ENCODE peak calls at places on chromosomes 7 and 10, in seven cellular contexts. Y is heart right ventricle; H is neural progenitor cell; D is stimulated activated CD8-positive, alpha-beta memory T cell treated with anti-CD3 and anti-CD28 coated beads, Interleukin-15, amount 100 ng/mL, for 4 hours; E is germinal center; A is left colon; B is stimulated activated CD4-positive, alpha-beta T cell treated with anti-CD3 and anti-CD28 coated beads, Interleukin-1b, Interleukin-23, amount 100 ng/mL, for 4 hours. L is an unnamed sample.

GRCh38 chr10:49410365-49411074 is 14.6 kb upstream of the DRGX start:
- DNase-seq in H (no peak), Y (peak; percentile 39), D (no peak), E (no peak), A (no peak), B (no peak), L (no peak)

GRCh38 chr7:148941598-148942280 is 57.6 kb upstream of the EZH2 start:
- DNase-seq in E (peak; percentile 41), D (peak; percentile 28), Y (peak; percentile 37), B (peak; percentile 37), H (peak; percentile 79), A (peak; percentile 70), L (no peak)

GRCh38 chr7:2114052-2114451 is 118.7 kb downstream of the MAD1L1 start:
- DNase-seq in H (no peak), B (no peak), D (no peak), A (no peak), Y (no peak), E (no peak), L (no peak)

GRCh38 chr7:79361214-79361613 is 92.3 kb downstream of the MAGI2 start:
- DNase-seq in E (no peak), H (peak; percentile 17), Y (no peak), B (no peak), D (no peak), A (no peak), L (no peak)

GRCh38 chr10:79209340-79209739 is 137.9 kb upstream of the PPIF start:
- DNase-seq in B (no peak), H (no peak), Y (no peak), D (no peak), A (no peak), E (no peak), L (no peak)

GRCh38 chr7:11833431-11833830 is 1.4 kb upstream of the THSD7A start:
- DNase-seq in B (no peak), H (peak; percentile 57), E (peak; percentile 3), Y (no peak), A (no peak), D (no peak), L (no peak)

GRCh38 chr10:62614389-62615157 is 189.9 kb upstream of the ADO start:
- DNase-seq in A (no peak), H (no peak), Y (no peak), D (no peak), E (no peak), B (no peak), L (no peak)

GRCh38 chr10:101495324-101495925 is 92.6 kb downstream of the POLL start:
- DNase-seq in E (no peak), A (no peak), H (peak; percentile 36), B (no peak), D (no peak), Y (no peak), L (no peak)